ENCODE peak calls at places on chromosomes 4 and X, in seven cellular contexts. I is mesendoderm, X is H9, W is IMR-90, B is neuronal stem cell, Z is trophoblast cell, R is mesenchymal stem cell. U is an unnamed sample.
A peak's percentile ranks its signal among the peaks of the same experiment; 100 is the strongest.

GRCh38 chr4:159856451-159856850 is 753.6 kb downstream of the RAPGEF2 start:
- DNase-seq in X (no peak), Z (no peak), B (no peak), W (no peak), R (no peak), I (peak; percentile 92), U (no peak)

GRCh38 chr4:186104114-186104894 is at the start of gene FAM149A:
- DNase-seq in Z (no peak), W (no peak), R (no peak), I (peak; percentile 34), X (peak; percentile 56), B (no peak), U (peak; percentile 70)

GRCh38 chrX:25158635-25159034 is 142.9 kb upstream of the ARX start:
- DNase-seq in I (no peak), X (no peak), R (no peak), B (no peak), Z (no peak), W (no peak), U (no peak)

GRCh38 chrX:154714925-154715324 is 36.0 kb downstream of the GAB3 start:
- DNase-seq in I (peak; percentile 44), W (peak; percentile 50), Z (peak; percentile 41), B (peak; percentile 35), R (peak; percentile 58), X (peak; percentile 33), U (peak; percentile 53)

GRCh38 chr4:102620697-102621497 is 119.7 kb downstream of the NFKB1 start:
- DNase-seq in X (no peak), W (peak; percentile 82), B (peak; percentile 23), I (peak; percentile 74), R (peak; percentile 87), Z (peak; percentile 70), U (no peak)

GRCh38 chr4:119035941-119036737 is 99.5 kb upstream of the MYOZ2 start:
- DNase-seq in W (peak; percentile 51), B (no peak), Z (no peak), R (no peak), I (no peak), X (no peak), U (no peak)

GRCh38 chrX:39928704-39929439 is 168.9 kb downstream of the BCOR start:
- DNase-seq in R (no peak), X (no peak), W (no peak), I (no peak), Z (no peak), B (no peak), U (no peak)

GRCh38 chr4:11428161-11428700 is 463 bp downstream of the HS3ST1 start:
- DNase-seq in X (peak; percentile 39), Z (no peak), B (peak; percentile 12), I (peak; percentile 41), R (peak; percentile 1), W (no peak), U (no peak)

GRCh38 chrX:132181364-132181763 is 37.9 kb downstream of the RAP2C start:
- DNase-seq in X (no peak), W (no peak), R (no peak), B (no peak), I (no peak), Z (no peak), U (no peak)

GRCh38 chr4:34615315-34615714 is 1629.0 kb downstream of the ARAP2 start:
- DNase-seq in Z (no peak), R (no peak), X (no peak), I (no peak), W (no peak), B (no peak), U (no peak)

DNA sequence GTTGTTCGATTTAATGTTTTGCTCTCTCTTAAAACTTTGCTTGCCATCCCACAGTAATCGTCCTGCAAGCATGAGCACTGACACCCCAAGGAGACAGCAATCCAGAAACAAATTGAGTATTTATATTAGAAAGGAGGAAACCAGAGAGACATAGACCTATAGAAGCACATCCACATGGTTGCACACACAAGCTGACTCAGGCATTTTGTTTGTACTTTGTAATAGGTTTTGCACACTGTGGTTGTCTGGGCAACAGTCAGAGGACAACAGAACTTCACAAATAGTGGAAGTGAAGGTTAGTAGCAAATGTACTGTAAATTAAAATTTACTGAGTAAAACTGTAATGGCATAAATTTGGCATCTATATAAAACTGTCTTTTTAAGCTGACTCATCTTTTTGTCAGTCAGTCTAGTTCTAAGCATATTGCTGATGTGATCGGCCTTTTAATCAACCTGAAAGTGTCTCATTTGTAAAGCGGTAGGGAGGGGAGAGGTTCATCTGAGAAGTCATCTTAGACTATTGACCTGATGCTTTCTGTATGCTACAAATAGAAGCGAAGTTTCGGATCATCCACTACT is 1624.7 kb downstream of the ARAP2 start:
- DNase-seq in W (no peak), Z (no peak), X (no peak), R (peak; percentile 77), B (no peak), I (peak; percentile 10), U (no peak)
- H4K8ac ChIP-seq in W (no peak overlapping the region), Z (no peak overlapping the region), X (no peak overlapping the region), R (no peak overlapping the region), B (no peak overlapping the region), I (no peak overlapping the region), U (no peak overlapping the region)

GRCh38 chr4:169102011-169102410 is 92.0 kb upstream of the CBR4 start:
- DNase-seq in R (no peak), I (no peak), W (no peak), B (no peak), Z (no peak), X (no peak), U (no peak)
- H4K8ac ChIP-seq in R (no peak overlapping the region), I (no peak overlapping the region), W (no peak overlapping the region), B (no peak overlapping the region), Z (no peak overlapping the region), X (no peak overlapping the region), U (no peak overlapping the region)

GRCh38 chr4:177681902-177682301 is 239.7 kb upstream of the AGA start:
- DNase-seq in Z (no peak), I (no peak), B (no peak), X (no peak), R (no peak), W (peak; percentile 52), U (no peak)
- H4K8ac ChIP-seq in Z (no peak overlapping the region), I (no peak overlapping the region), B (no peak overlapping the region), X (no peak overlapping the region), R (no peak overlapping the region), W (no peak overlapping the region), U (no peak overlapping the region)

GRCh38 chr4:76866641-76867040 is 31.3 kb downstream of the SOWAHB start:
- DNase-seq in I (no peak), X (no peak), Z (no peak), R (no peak), B (no peak), W (peak; percentile 6), U (no peak)

GRCh38 chr4:76867880-76868655 is 29.9 kb downstream of the SOWAHB start:
- DNase-seq in B (no peak), Z (no peak), I (peak; percentile 94), X (peak; percentile 84), R (no peak), W (no peak), U (peak; percentile 55)

GRCh38 chr4:76872556-76872955 is 25.4 kb downstream of the SOWAHB start:
- DNase-seq in R (no peak), I (no peak), Z (no peak), B (no peak), X (no peak), W (no peak), U (no peak)

GRCh38 chr4:76867377-76867776 is 30.6 kb downstream of the SOWAHB start:
- DNase-seq in Z (no peak), I (no peak), R (no peak), B (no peak), W (no peak), X (no peak), U (no peak)
- H4K8ac ChIP-seq in Z (peak overlapping the region; percentile 66), I (peak overlapping the region; percentile 6), R (no peak overlapping the region), B (no peak overlapping the region), W (no peak overlapping the region), X (no peak overlapping the region), U (no peak overlapping the region)

GRCh38 chr4:41205854-41206460 is 8.4 kb downstream of the APBB2 start:
- DNase-seq in R (no peak), B (no peak), Z (no peak), W (peak; percentile 29), X (no peak), I (no peak), U (no peak)
- H4K8ac ChIP-seq in R (no peak overlapping the region), B (no peak overlapping the region), Z (no peak overlapping the region), W (no peak overlapping the region), X (no peak overlapping the region), I (no peak overlapping the region), U (no peak overlapping the region)

U was measured in H1.